ENCODE peak calls at places on chromosomes 3 and 15, in six cellular contexts. F, X, H, P, V and J are unnamed samples.

GRCh38 chr15:76380249-76380648 is 43.7 kb downstream of the ISL2 start:
- DNase-seq in H (no peak), F (no peak), X (no peak), P (no peak), V (no peak), J (no peak)

GRCh38 chr3:15271785-15272381 is 60.5 kb downstream of the SH3BP5 start:
- DNase-seq in P (no peak), X (no peak), F (peak; percentile 53), H (no peak), V (no peak), J (no peak)

GRCh38 chr3:197093871-197094270 is 64.3 kb upstream of the MELTF start:
- DNase-seq in V (no peak), P (no peak), H (no peak), F (no peak), X (no peak), J (no peak)

GRCh38 chr3:28835249-28835648 is 445.6 kb upstream of the RBMS3 start:
- DNase-seq in F (no peak), X (no peak), P (no peak), V (no peak), H (no peak), J (no peak)

GRCh38 chr3:143998266-143998665 is 26.6 kb downstream of the DIPK2A start:
- DNase-seq in P (no peak), F (no peak), V (no peak), H (no peak), X (no peak), J (no peak)

GRCh38 chr15:59657635-59658125 is 365 bp upstream of the GTF2A2 start:
- DNase-seq in V (no peak), H (no peak), F (no peak), P (no peak), X (no peak), J (no peak)

GRCh38 chr15:48717458-48717857 is 71.9 kb upstream of the FBN1 start:
- DNase-seq in V (no peak), H (no peak), X (no peak), P (no peak), F (no peak), J (no peak)

GRCh38 chr3:17945018-17945798 is 202.8 kb upstream of the TBC1D5 start:
- DNase-seq in F (no peak), X (no peak), P (no peak), H (no peak), V (no peak), J (no peak)

GRCh38 chr3:123081718-123082369 is 15.0 kb downstream of the PDIA5 start:
- DNase-seq in P (no peak), F (no peak), H (peak; percentile 71), V (no peak), X (no peak), J (no peak)

GRCh38 chr15:40055576-40056293 is 16.8 kb upstream of the SRP14 start:
- DNase-seq in V (no peak), H (no peak), F (no peak), X (no peak), P (peak; percentile 87), J (no peak)

GRCh38 chr3:30320392-30320791 is 286.0 kb upstream of the TGFBR2 start:
- DNase-seq in F (no peak), X (no peak), H (no peak), P (no peak), V (no peak), J (no peak)

GRCh38 chr15:93030430-93031102 is 58.4 kb downstream of the RGMA start:
- DNase-seq in H (no peak), P (peak; percentile 79), V (peak; percentile 50), F (peak; percentile 45), X (no peak), J (peak; percentile 74)

GRCh38 chr3:46221936-46222335 is 13.8 kb upstream of the CCR1 start:
- DNase-seq in V (no peak), X (no peak), H (no peak), F (no peak), P (no peak), J (no peak)

GRCh38 chr15:40295870-40296560 is 11.7 kb downstream of the PLCB2 start:
- DNase-seq in X (no peak), F (no peak), H (no peak), P (peak; percentile 89), V (no peak), J (no peak)

GRCh38 chr15:34682673-34683072 is 72.1 kb downstream of the GJD2 start:
- DNase-seq in V (no peak), F (no peak), H (no peak), P (no peak), X (no peak), J (no peak)

GRCh38 chr3:8001712-8002111 is 499.9 kb upstream of the LMCD1 start:
- DNase-seq in H (no peak), V (no peak), X (no peak), P (no peak), F (no peak), J (no peak)

GRCh38 chr3:127690823-127691452 is 18.2 kb downstream of the ABTB1 start:
- DNase-seq in H (no peak), F (no peak), V (no peak), P (peak; percentile 52), X (no peak), J (peak; percentile 68)

GRCh38 chr3:32564195-32564594 is 6.5 kb downstream of the DYNC1LI1 start:
- DNase-seq in X (no peak), F (no peak), H (no peak), P (no peak), V (no peak), J (no peak)

GRCh38 chr3:146895026-146895749 is 290.0 kb upstream of the PLSCR5 start:
- DNase-seq in V (no peak), X (no peak), F (no peak), H (no peak), P (no peak), J (no peak)

GRCh38 chr3:186327912-186328487 is 34.0 kb downstream of the DGKG start:
- DNase-seq in X (no peak), F (no peak), H (no peak), V (no peak), P (no peak), J (no peak)

GRCh38 chr15:64507293-64507802 is 47.0 kb downstream of the ZNF609 start:
- DNase-seq in H (no peak), X (no peak), V (no peak), F (no peak), P (peak; percentile 77), J (peak; percentile 35)

GRCh38 chr3:55434789-55435188 is 52.3 kb downstream of the WNT5A start:
- DNase-seq in P (peak; percentile 36), F (no peak), H (no peak), X (no peak), V (peak; percentile 2), J (peak; percentile 17)

GRCh38 chr3:133040696-133041523 is 2.7 kb downstream of the TMEM108 start:
- DNase-seq in F (no peak), H (no peak), V (peak; percentile 20), X (peak; percentile 18), P (peak; percentile 73), J (peak; percentile 89)

GRCh38 chr3:30493912-30494311 is 112.5 kb upstream of the TGFBR2 start:
- DNase-seq in H (no peak), F (no peak), X (no peak), P (no peak), V (no peak), J (no peak)

GRCh38 chr15:31516874-31517273 is 190.2 kb downstream of the KLF13 start:
- DNase-seq in F (no peak), P (no peak), X (no peak), H (no peak), V (no peak), J (no peak)

GRCh38 chr3:63914312-63914711 is 2.1 kb upstream of the SCAANT1 start:
- DNase-seq in P (peak; percentile 78), X (no peak), V (no peak), F (no peak), H (no peak), J (no peak)

GRCh38 chr3:52526151-52526561 is 7.5 kb downstream of the NT5DC2 start:
- DNase-seq in X (no peak), H (no peak), P (peak; percentile 24), V (no peak), F (no peak), J (no peak)

GRCh38 chr3:17195192-17195611 is 310.4 kb downstream of the PLCL2 start:
- DNase-seq in F (no peak), V (no peak), P (peak; percentile 50), X (no peak), H (no peak), J (no peak)

GRCh38 chr3:46882377-46883015 is 5.0 kb downstream of the PTH1R start:
- DNase-seq in H (no peak), P (no peak), X (no peak), V (no peak), F (no peak), J (peak; percentile 37)